ENCODE peak calls at places on chromosome 2, in four cellular contexts. One of them, this sample, is unnamed.

GRCh38 chr2:154193246-154193645 is 321.5 kb downstream of the GALNT13 start:
- DNase-seq in prostate gland: no peak
- DNase-seq in testis: no peak
- DNase-seq in colonic mucosa: no peak
- DNase-seq in this sample: no peak

GRCh38 chr2:237184192-237184922 is 98.7 kb downstream of the COPS8 start:
- DNase-seq in testis: peak; percentile 10
- DNase-seq in colonic mucosa: no peak
- DNase-seq in prostate gland: no peak
- DNase-seq in this sample: no peak

GRCh38 chr2:46200861-46201605 is 96.2 kb upstream of the EPAS1 start:
- DNase-seq in prostate gland: no peak
- DNase-seq in testis: no peak
- DNase-seq in colonic mucosa: no peak
- DNase-seq in this sample: no peak

GRCh38 chr2:85826990-85827878 is 61.6 kb downstream of the ST3GAL5 start:
- DNase-seq in testis: peak; percentile 82
- DNase-seq in prostate gland: peak; percentile 63
- DNase-seq in colonic mucosa: peak; percentile 72
- DNase-seq in this sample: peak; percentile 79

GRCh38 chr2:163735692-163736432 is at the start of gene FIGN:
- DNase-seq in prostate gland: peak; percentile 46
- DNase-seq in colonic mucosa: peak; percentile 47
- DNase-seq in testis: peak; percentile 84
- DNase-seq in this sample: peak; percentile 89

GRCh38 chr2:60334610-60335009 is 218.8 kb downstream of the BCL11A start:
- DNase-seq in colonic mucosa: no peak
- DNase-seq in prostate gland: no peak
- DNase-seq in testis: no peak
- DNase-seq in this sample: no peak

GRCh38 chr2:211423018-211423417 is 866.6 kb downstream of the CPS1 start:
- DNase-seq in testis: no peak
- DNase-seq in prostate gland: no peak
- DNase-seq in colonic mucosa: no peak
- DNase-seq in this sample: no peak

GRCh38 chr2:236166781-236167296 is 1.3 kb downstream of the GBX2 start:
- DNase-seq in prostate gland: no peak
- DNase-seq in colonic mucosa: no peak
- DNase-seq in testis: no peak
- DNase-seq in this sample: no peak

GRCh38 chr2:21627938-21628337 is 504.2 kb downstream of the TDRD15 start:
- DNase-seq in testis: no peak
- DNase-seq in prostate gland: no peak
- DNase-seq in colonic mucosa: no peak
- DNase-seq in this sample: no peak

GRCh38 chr2:130241041-130241707 is 42.9 kb upstream of the TUBA3E start:
- DNase-seq in prostate gland: no peak
- DNase-seq in testis: no peak
- DNase-seq in colonic mucosa: peak; percentile 85
- DNase-seq in this sample: no peak

GRCh38 chr2:9178110-9178904 is 28.3 kb upstream of the ASAP2 start:
- DNase-seq in colonic mucosa: peak; percentile 77
- DNase-seq in prostate gland: peak; percentile 53
- DNase-seq in testis: no peak
- DNase-seq in this sample: peak; percentile 42

GRCh38 chr2:218392891-218393462 is 6.7 kb upstream of the CTDSP1 start:
- DNase-seq in testis: no peak
- DNase-seq in prostate gland: no peak
- DNase-seq in colonic mucosa: no peak
- DNase-seq in this sample: no peak

GRCh38 chr2:166361351-166362153 is 14.2 kb downstream of the SCN9A start:
- DNase-seq in prostate gland: no peak
- DNase-seq in testis: no peak
- DNase-seq in colonic mucosa: no peak
- DNase-seq in this sample: peak; percentile 19

GRCh38 chr2:166365239-166365638 is 10.5 kb downstream of the SCN9A start:
- DNase-seq in colonic mucosa: no peak
- DNase-seq in prostate gland: no peak
- DNase-seq in testis: no peak
- DNase-seq in this sample: no peak

GRCh38 chr2:166360906-166361305 is 14.8 kb downstream of the SCN9A start:
- DNase-seq in testis: no peak
- DNase-seq in colonic mucosa: no peak
- DNase-seq in prostate gland: no peak
- DNase-seq in this sample: no peak

GRCh38 chr2:166365803-166366420 is 9.8 kb downstream of the SCN9A start:
- DNase-seq in colonic mucosa: no peak
- DNase-seq in testis: peak; percentile 35
- DNase-seq in prostate gland: no peak
- DNase-seq in this sample: peak; percentile 44

DNA sequence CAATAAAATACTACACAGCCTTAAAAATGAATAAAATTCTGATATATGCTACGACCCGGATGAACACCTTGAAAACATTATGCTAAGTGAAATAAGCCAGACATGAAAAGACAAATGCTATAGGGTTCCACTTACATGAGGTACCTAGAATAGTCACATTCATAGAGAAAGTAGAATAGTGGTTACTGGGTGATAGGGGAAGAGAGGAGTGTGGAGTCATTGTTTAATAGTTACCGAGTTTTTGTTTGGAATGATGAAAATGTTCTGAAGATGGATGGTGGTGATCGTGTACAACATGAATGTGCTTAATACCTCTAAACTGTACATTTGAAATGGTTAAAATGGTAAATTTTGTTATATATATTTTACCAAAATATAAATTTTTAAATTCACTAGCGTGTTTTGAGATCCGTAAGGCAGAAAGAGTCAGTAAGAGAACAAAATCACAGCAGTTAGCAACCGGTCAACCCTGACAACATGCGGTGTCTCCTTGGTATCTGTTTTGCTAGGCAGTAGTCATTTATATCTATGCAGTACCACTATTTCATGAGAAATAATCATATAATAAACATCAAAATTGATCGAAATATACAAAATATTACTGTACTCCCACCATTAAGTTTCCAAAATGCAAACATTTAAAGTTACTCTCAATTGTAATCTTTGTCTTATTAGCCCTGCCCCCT is 11.1 kb downstream of the SCN9A start:
- DNase-seq in colonic mucosa: no peak
- DNase-seq in prostate gland: no peak
- DNase-seq in testis: no peak
- DNase-seq in this sample: no peak
- H3K9me3 ChIP-seq in colonic mucosa: no peaks in the 10 kb centered on the region
- H3K9me3 ChIP-seq in prostate gland: no peaks in the 10 kb centered on the region
- H3K9me3 ChIP-seq in testis: no peaks in the 10 kb centered on the region
- H3K9me3 ChIP-seq in this sample: no peaks in the 10 kb centered on the region

GRCh38 chr2:113024730-113025129 is 19.5 kb downstream of the IL36A start:
- DNase-seq in testis: no peak
- DNase-seq in colonic mucosa: no peak
- DNase-seq in prostate gland: no peak
- DNase-seq in this sample: no peak
- H3K9me3 ChIP-seq in testis: no peaks in the 10 kb centered on the region
- H3K9me3 ChIP-seq in colonic mucosa: no peaks in the 10 kb centered on the region
- H3K9me3 ChIP-seq in prostate gland: no peaks in the 10 kb centered on the region
- H3K9me3 ChIP-seq in this sample: no peaks in the 10 kb centered on the region

GRCh38 chr2:229199267-229199666 is 71.8 kb downstream of the PID1 start:
- DNase-seq in testis: no peak
- DNase-seq in colonic mucosa: no peak
- DNase-seq in prostate gland: no peak
- DNase-seq in this sample: no peak

GRCh38 chr2:229191413-229191812 is 79.7 kb downstream of the PID1 start:
- DNase-seq in prostate gland: no peak
- DNase-seq in colonic mucosa: no peak
- DNase-seq in testis: no peak
- DNase-seq in this sample: no peak

GRCh38 chr2:229195346-229195947 is 75.6 kb downstream of the PID1 start:
- DNase-seq in colonic mucosa: no peak
- DNase-seq in prostate gland: no peak
- DNase-seq in testis: no peak
- DNase-seq in this sample: no peak

GRCh38 chr2:229196448-229196847 is 74.6 kb downstream of the PID1 start:
- DNase-seq in colonic mucosa: no peak
- DNase-seq in prostate gland: no peak
- DNase-seq in testis: no peak
- DNase-seq in this sample: no peak

GRCh38 chr2:229193281-229193680 is 77.8 kb downstream of the PID1 start:
- DNase-seq in testis: no peak
- DNase-seq in colonic mucosa: no peak
- DNase-seq in prostate gland: no peak
- DNase-seq in this sample: no peak
- H3K9me3 ChIP-seq in testis: no peaks in the 10 kb centered on the region
- H3K9me3 ChIP-seq in colonic mucosa: no peaks in the 10 kb centered on the region
- H3K9me3 ChIP-seq in prostate gland: no peaks in the 10 kb centered on the region
- H3K9me3 ChIP-seq in this sample: no peaks in the 10 kb centered on the region

DNA sequence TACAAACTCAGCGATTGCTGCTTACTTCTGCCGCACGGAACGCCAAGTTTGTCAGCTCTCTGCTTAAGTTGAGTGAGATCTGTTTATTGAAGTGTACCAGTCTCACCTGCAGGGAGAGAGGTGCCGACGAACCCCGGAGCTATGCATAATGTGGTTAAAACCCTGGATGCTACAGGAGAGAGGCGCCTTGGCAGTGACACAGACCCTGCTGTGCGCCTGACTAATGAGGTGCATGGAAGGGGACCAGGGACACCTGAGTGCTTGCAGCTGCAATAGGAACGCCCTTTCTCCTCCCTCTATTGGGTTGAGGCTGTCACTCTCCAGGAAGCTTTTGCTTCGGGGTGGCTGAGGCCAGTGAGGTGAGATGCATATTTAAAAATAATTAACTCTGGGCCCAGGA is 1.0 kb downstream of the SLC9A2 start:
- DNase-seq in testis: no peak
- DNase-seq in colonic mucosa: peak; percentile 89
- DNase-seq in prostate gland: peak; percentile 24
- DNase-seq in this sample: no peak
- H3K9me3 ChIP-seq in testis: no peaks in the 10 kb centered on the region
- H3K9me3 ChIP-seq in colonic mucosa: no peaks in the 10 kb centered on the region
- H3K9me3 ChIP-seq in prostate gland: no peaks in the 10 kb centered on the region
- H3K9me3 ChIP-seq in this sample: no peaks in the 10 kb centered on the region

GRCh38 chr2:100239513-100240210 is 82.6 kb downstream of the LONRF2 start:
- DNase-seq in prostate gland: no peak
- DNase-seq in testis: no peak
- DNase-seq in colonic mucosa: no peak
- DNase-seq in this sample: no peak

GRCh38 chr2:100240386-100240785 is 81.9 kb downstream of the LONRF2 start:
- DNase-seq in colonic mucosa: no peak
- DNase-seq in prostate gland: no peak
- DNase-seq in testis: no peak
- DNase-seq in this sample: no peak

GRCh38 chr2:100237046-100237615 is 85.2 kb downstream of the LONRF2 start:
- DNase-seq in prostate gland: no peak
- DNase-seq in colonic mucosa: no peak
- DNase-seq in testis: no peak
- DNase-seq in this sample: no peak

GRCh38 chr2:100237770-100238169 is 84.5 kb downstream of the LONRF2 start:
- DNase-seq in colonic mucosa: no peak
- DNase-seq in prostate gland: no peak
- DNase-seq in testis: no peak
- DNase-seq in this sample: no peak

DNA sequence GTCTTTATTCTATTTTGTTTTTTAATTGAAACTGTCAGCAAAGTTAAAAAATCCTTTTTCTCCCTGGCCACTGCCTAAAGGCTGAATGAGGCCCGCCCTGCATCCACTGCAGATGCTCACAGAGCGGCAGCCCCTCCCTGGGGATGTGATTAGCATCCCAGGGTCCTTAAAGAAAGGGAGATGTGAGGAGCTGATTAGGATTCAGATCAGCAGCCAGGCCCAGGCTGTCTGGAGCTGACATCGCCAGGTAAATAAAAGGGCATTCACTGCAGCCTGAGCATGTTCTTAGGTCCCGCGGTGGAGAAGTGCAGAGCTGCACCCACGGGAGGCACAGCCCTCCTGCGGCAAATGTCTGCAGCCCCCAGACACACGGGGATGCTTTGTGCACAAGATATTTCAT is 83.8 kb downstream of the LONRF2 start:
- DNase-seq in colonic mucosa: no peak
- DNase-seq in prostate gland: no peak
- DNase-seq in testis: no peak
- DNase-seq in this sample: no peak
- H3K9me3 ChIP-seq in colonic mucosa: no peaks in the 10 kb centered on the region
- H3K9me3 ChIP-seq in prostate gland: no peaks in the 10 kb centered on the region
- H3K9me3 ChIP-seq in testis: no peaks in the 10 kb centered on the region
- H3K9me3 ChIP-seq in this sample: no peaks in the 10 kb centered on the region

GRCh38 chr2:185012643-185013042 is 414.3 kb downstream of the ZNF804A start:
- DNase-seq in colonic mucosa: no peak
- DNase-seq in prostate gland: no peak
- DNase-seq in testis: no peak
- DNase-seq in this sample: no peak
- H3K9me3 ChIP-seq in colonic mucosa: no peaks in the 10 kb centered on the region
- H3K9me3 ChIP-seq in prostate gland: no peaks in the 10 kb centered on the region
- H3K9me3 ChIP-seq in testis: no peaks in the 10 kb centered on the region
- H3K9me3 ChIP-seq in this sample: peaks cover 8% of the 10 kb centered on the region

GRCh38 chr2:158740127-158740526 is 55.0 kb upstream of the DAPL1 start:
- DNase-seq in prostate gland: no peak
- DNase-seq in testis: no peak
- DNase-seq in colonic mucosa: no peak
- DNase-seq in this sample: no peak
- H3K9me3 ChIP-seq in prostate gland: no peaks in the 10 kb centered on the region
- H3K9me3 ChIP-seq in testis: no peaks in the 10 kb centered on the region
- H3K9me3 ChIP-seq in colonic mucosa: no peaks in the 10 kb centered on the region
- H3K9me3 ChIP-seq in this sample: no peaks in the 10 kb centered on the region

DNA sequence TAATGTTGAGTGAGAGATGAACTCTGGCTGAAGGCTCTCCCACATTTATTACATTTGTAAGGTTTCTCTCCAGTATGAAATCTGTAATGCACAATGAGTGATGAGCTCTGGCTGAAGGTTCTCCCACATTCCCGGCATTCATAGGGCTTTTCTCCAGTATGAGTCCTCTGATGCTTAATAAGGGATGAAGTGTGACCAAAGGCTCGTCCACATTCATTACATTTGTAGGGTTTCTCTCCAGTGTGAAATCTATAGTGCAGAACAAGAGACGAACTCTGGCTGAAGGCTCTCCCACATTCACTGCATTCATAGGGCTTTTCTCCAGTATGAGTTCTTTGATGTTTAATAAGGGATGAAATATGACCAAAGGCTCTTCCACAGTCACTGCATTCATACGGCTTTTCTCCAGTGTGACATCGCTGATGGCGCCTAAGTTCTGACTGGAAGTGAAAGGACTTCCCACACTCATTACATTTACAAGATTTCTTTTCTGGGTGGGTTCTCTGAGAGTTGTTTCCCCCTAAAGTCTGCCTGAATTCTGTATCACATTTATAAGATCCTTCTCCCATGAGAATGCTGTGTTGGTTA is 10.2 kb downstream of the ZNF514 start:
- DNase-seq in prostate gland: no peak
- DNase-seq in colonic mucosa: no peak
- DNase-seq in testis: no peak
- DNase-seq in this sample: no peak
- H3K9me3 ChIP-seq in prostate gland: no peaks in the 10 kb centered on the region
- H3K9me3 ChIP-seq in colonic mucosa: peaks cover 11% of the 10 kb centered on the region
- H3K9me3 ChIP-seq in testis: no peaks in the 10 kb centered on the region
- H3K9me3 ChIP-seq in this sample: no peaks in the 10 kb centered on the region

DNA sequence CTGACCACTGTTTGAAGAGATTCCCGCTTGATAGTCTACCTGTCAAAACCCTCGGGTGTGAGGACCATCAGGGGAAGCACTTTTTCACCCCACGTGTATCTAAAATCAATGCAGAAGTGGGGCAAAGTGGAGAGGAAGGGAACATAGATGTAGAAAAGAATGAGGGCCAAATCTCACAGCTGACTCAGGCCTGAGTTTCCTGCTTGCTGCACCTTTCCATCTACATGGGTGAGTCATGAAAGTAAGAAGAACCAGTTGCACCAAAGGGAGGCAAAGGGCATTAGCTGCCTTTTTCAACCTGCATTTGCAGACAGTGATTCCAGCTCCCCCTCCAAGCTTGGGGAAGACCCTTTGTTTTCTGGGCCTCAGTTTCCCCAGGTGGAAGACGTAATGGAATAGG is 100.2 kb upstream of the MYCN start:
- DNase-seq in testis: no peak
- DNase-seq in colonic mucosa: no peak
- DNase-seq in prostate gland: no peak
- DNase-seq in this sample: no peak
- H3K9me3 ChIP-seq in testis: no peaks in the 10 kb centered on the region
- H3K9me3 ChIP-seq in colonic mucosa: no peaks in the 10 kb centered on the region
- H3K9me3 ChIP-seq in prostate gland: no peaks in the 10 kb centered on the region
- H3K9me3 ChIP-seq in this sample: no peaks in the 10 kb centered on the region

This sample was measured in body of pancreas.